ENCODE peak calls at places on chromosomes 2 and 18, in six cellular contexts. N, T, H, P, W and F are unnamed samples.

GRCh38 chr18:48613589-48613988 is 74.8 kb downstream of the CTIF start:
- DNase-seq in N (no peak), T (no peak), H (no peak), P (no peak), W (peak), F (no peak)

GRCh38 chr2:145287686-145288085 is 767.8 kb upstream of the ZEB2 start:
- DNase-seq in N (no peak), T (no peak), H (no peak), P (no peak), W (no peak), F (no peak)

GRCh38 chr18:48017625-48018024 is 87.2 kb upstream of the SMAD2 start:
- DNase-seq in N (no peak), T (no peak), H (peak), P (no peak), W (peak), F (peak)

GRCh38 chr2:88596141-88596830 is 31.0 kb downstream of the EIF2AK3 start:
- DNase-seq in N (peak), T (no peak), H (no peak), P (peak), W (no peak), F (no peak)

GRCh38 chr2:233996436-233996835 is 54.1 kb upstream of the SPP2 start:
- DNase-seq in N (no peak), T (no peak), H (no peak), P (peak), W (peak), F (no peak)

GRCh38 chr2:8659092-8659734 is 22.6 kb upstream of the ID2 start:
- DNase-seq in N (no peak), T (no peak), H (no peak), P (no peak), W (no peak), F (no peak)

GRCh38 chr2:207239222-207239674 is 73.5 kb upstream of the KLF7 start:
- DNase-seq in N (peak), T (no peak), H (peak), P (peak), W (peak), F (peak)

GRCh38 chr2:42722328-42723190 is 41.4 kb downstream of the OXER1 start:
- DNase-seq in N (peak), T (no peak), H (peak), P (peak), W (peak), F (peak)

GRCh38 chr2:157439792-157440186 is 4.1 kb downstream of the CYTIP start:
- DNase-seq in N (no peak), T (peak), H (no peak), P (no peak), W (no peak), F (no peak)

GRCh38 chr18:2847341-2848144 is 737 bp downstream of the EMILIN2 start:
- DNase-seq in N (peak), T (no peak), H (peak), P (peak), W (no peak), F (peak)

GRCh38 chr2:6780765-6781274 is 84.9 kb downstream of the CMPK2 start:
- DNase-seq in N (peak), T (peak), H (peak), P (peak), W (peak), F (peak)

GRCh38 chr2:71646028-71646427 is 192.7 kb downstream of the DYSF start:
- DNase-seq in N (no peak), T (no peak), H (no peak), P (peak), W (peak), F (peak)

GRCh38 chr2:41194235-41194634 is 742.3 kb upstream of the SLC8A1 start:
- DNase-seq in N (no peak), T (no peak), H (no peak), P (peak), W (peak), F (peak)

GRCh38 chr2:160294339-160294803 is 94.3 kb upstream of the ITGB6 start:
- DNase-seq in N (peak), T (no peak), H (peak), P (peak), W (peak), F (peak)

DNA sequence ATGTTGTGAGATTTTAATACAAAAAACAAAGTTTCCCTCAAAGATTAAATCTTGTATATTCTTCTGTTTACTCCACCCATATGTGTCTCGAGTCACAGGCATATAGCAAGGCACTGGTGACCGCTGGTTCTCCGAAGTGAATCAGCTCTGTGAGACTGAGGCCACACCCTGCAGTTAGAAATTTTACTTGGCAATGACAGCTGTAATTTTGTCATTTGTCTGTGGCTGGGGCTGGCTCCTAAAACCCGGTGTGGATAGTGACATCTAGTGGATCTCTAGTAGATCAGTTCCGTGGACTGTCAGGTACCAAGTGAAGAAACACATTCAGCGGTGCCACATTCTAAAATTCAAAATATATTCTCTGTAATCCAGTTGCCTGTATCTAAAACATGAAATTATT is 278.0 kb downstream of the NEDD4L start:
- DNase-seq in N (peak), T (peak), H (peak), P (peak), W (peak), F (peak)
- TF ChIP-seq CTCF in N (peak), T (peak), H (peak), P (peak), W (peak), F (peak)

DNA sequence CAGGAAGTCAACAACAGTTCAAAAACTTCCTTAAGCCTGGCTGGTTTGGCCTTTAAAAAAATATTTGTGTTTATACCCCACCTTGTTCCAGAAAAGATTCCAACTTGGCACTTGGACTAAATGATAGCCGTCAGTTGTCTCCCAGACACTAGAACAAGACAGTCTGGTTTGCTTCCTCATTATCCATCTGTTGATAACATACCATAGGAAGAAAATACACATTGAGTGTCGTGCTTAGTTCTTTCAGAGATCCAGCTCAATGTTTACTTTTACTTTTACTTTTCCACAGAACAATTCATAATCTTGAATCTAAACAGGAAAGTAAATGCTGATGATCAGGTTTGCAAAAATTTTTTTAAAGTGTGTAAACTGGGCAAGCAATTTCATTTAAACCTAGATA is 2.4 kb upstream of the VPS54 start:
- DNase-seq in N (peak), T (no peak), H (no peak), P (no peak), W (peak), F (peak)
- H3K4me3 ChIP-seq in N (no peak), T (no peak), H (no peak), P (no peak), W (no peak), F (peak)

GRCh38 chr2:179355881-179356280 is 91.2 kb upstream of the SESTD1 start:
- DNase-seq in N (no peak), T (no peak), H (no peak), P (no peak), W (peak), F (peak)

GRCh38 chr2:179349670-179350303 is 85.2 kb upstream of the SESTD1 start:
- DNase-seq in N (no peak), T (no peak), H (no peak), P (no peak), W (no peak), F (no peak)

GRCh38 chr2:179354296-179354695 is 89.7 kb upstream of the SESTD1 start:
- DNase-seq in N (no peak), T (no peak), H (no peak), P (no peak), W (no peak), F (no peak)

GRCh38 chr2:179352181-179352580 is 87.5 kb upstream of the SESTD1 start:
- DNase-seq in N (no peak), T (no peak), H (no peak), P (no peak), W (no peak), F (no peak)

DNA sequence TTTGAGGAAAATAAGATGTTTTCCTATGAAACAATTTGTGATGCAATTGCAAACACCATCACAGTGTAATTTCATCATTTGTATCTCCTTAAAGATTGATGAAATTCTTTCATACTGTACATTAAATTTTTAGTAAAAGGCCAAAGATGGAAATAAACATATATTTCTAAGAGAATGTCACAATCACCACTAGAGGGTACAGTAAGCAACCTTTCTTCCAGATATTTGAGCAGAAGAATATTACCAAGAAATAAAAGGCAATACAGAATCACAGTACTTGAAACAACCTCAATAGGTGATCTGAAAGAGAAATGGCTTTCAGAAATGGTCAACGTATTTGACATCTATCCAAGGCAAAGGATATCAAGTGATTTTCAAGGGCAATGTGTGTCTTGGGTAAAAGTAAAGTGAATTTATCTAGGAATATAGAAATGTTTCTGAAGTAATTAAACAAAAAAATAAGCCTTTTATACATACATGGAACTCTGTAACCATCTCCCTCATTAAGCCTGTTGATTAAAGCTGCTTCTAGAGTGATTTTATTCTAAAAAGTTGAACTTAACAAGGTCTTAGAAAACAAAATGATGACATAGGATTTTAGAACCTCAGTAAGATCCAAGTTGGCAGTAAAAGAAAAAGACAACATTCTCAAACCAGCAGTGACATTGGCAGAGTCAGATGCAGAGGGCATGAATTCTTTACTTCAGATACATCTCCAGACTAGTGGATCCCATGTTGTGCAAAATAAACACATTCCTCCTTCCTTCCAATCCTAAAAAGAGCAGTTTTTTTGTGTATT is 90.3 kb upstream of the SESTD1 start:
- DNase-seq in N (no peak), T (peak), H (no peak), P (no peak), W (peak), F (peak)
- TF ChIP-seq CTCF in N (peak), T (peak), H (no peak), P (peak), W (peak), F (peak)

DNA sequence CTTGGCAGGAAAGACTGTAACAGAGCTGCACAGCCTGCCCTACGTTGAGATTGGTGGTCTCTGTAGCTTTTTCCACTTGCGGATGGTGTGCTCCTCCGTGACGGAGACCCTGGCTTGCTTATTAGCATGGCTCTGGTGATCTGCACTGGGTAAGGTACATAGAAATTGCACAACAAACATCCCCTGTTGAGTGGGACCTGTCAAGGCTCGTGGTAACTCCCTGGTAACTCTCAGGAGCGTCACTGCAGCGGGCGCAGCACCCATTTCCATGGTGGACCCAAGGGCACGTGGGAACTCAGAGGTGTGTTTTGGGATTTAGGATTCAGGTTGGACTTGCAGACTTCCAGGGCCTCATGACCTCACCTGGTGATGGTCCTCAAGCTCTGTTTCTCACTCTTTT is 1.1 kb downstream of the TRAF3IP1 start:
- DNase-seq in N (no peak), T (no peak), H (no peak), P (no peak), W (no peak), F (no peak)
- H3K4me3 ChIP-seq in N (no peak), T (peak), H (peak), P (peak), W (peak), F (peak)

GRCh38 chr18:80200171-80200931 is 47.0 kb downstream of the PARD6G start:
- DNase-seq in N (peak), T (no peak), H (no peak), P (no peak), W (peak), F (no peak)
- TF ChIP-seq CTCF in N (peak), T (peak), H (no peak), P (peak), W (peak), F (peak)

DNA sequence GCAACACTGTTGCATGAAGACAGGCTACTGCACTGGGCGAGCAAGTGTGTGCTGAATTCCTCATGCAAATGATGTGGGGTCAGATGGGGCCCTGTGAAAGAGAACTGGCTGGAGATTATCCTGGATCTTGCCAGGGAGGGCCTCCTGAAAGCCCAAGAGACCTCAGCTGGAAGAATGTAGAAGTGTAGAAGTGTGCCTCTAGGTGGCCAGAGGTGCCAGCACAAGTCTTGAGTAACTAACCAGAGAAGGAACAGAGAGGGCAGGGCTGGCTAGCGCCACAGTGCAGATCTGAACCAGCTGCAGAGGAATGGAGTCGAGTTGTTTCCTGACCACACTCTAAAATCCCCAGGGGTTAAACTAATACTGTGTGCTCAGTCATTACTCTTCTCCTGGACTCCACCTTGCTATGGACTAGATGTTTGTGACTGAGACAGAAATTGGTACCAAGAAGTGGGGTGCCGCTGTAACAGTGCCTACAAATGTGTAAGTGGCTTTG is 399.3 kb downstream of the LRATD1 start:
- DNase-seq in N (no peak), T (peak), H (no peak), P (no peak), W (no peak), F (no peak)
- H3K4me3 ChIP-seq in N (no peak), T (no peak), H (no peak), P (no peak), W (no peak), F (no peak)

GRCh38 chr2:135799738-135800137 is 37.2 kb downstream of the LCT start:
- DNase-seq in N (no peak), T (no peak), H (no peak), P (no peak), W (no peak), F (no peak)
- TF ChIP-seq CTCF in N (no peak), T (peak), H (no peak), P (no peak), W (no peak), F (no peak)

DNA sequence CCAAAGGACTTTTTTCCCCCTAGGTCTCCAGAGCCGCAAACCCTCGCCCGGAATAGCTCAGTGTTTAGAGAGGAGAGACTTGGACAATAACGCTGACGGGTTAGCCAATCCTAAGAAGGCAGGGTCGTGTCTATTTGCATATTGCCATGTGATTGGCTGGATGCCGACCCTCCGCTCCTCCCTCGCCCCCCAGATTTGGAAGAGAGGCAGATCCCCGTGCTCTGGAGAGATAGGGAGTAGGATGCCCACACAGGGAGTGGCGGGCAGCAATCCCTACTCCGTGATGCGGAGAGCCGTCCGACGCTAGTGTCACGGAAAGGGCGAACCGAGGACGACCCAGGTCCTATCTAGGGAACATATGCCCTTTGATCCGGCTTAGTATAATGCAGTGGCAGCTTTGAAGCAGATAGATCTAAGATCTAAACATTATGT is 1.4 kb downstream of the WNT6 start:
- DNase-seq in N (peak), T (peak), H (peak), P (peak), W (peak), F (peak)
- H3K4me3 ChIP-seq in N (no peak), T (peak), H (no peak), P (no peak), W (no peak), F (no peak)

DNA sequence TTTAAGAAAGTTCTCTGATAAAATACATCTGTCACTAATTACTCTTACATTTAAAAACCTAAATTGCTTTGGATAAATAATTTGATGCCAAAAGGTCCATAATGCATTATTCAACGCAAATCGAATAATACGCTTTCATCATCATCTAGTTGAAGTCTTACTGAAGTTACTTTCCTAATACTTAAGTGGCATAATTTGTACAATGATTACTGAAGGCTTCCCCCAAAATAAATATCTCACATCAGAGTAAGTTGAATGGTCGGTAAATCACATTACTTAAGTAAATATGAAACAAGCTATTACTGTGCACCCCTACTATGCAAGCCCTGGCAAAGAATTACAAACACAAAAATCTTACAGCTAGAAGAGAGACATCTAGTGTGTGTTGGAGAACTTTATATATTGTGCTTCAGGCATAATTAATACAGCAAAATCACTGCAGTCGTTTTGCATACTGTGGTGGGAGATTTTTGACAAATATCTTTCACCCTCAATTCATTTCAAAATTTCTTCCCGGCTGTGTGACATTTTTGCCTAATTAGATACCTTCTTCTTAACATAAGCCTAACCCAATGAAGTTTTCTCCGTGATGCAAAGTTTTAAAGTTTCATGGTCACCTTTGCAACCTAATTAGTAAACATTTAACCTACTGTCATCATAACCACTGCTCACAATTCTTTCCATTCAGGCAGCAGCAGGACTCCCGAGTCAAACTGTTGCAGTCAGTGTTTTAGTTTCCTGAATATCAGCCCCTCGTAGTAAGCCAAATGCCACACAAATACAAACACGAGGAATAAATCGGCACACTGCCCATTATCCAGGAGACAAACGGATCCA is 106.0 kb upstream of the KCTD1 start:
- DNase-seq in N (no peak), T (no peak), H (no peak), P (no peak), W (no peak), F (no peak)
- TF ChIP-seq CTCF in N (peak), T (peak), H (no peak), P (no peak), W (no peak), F (no peak)

DNA sequence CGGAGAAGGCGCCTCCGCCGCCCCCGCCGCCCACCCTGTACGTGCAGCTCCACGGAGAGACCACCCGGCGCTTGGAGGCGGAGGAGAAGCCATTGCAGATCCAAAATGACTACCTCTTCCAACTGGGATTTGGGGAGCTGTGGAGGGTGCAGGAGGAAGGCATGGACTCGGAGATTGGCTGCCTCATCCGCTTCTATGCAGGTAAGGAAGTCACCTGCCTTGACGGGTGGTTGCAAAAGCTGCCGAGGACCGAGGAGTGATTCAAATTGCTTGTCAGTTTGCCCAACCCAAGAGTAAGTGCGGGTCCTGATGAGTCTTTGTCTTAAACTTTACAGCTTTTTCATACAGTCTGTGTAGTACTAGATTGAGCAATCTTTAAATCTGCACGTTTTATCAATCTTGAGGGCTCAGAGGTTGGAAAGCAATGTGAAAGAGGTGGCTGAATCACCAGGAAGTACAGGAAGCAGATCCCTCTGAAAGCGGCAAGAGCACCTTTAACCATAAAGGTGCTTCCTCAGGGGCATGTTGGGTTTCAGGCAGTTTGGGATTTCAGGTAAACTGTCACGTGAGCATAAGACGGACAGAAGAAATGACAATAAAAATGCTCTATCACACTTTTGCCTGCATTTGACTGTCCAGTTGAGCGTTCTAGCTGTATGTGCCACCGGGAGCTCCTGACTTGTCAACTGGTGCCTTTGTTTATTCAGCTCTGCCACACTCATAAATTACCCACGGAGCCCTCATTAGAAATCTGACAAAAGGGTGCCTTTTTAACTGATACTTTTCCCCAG is 1.9 kb downstream of the PHLPP1 start:
- DNase-seq in N (peak), T (peak), H (peak), P (peak), W (peak), F (peak)
- H3K4me3 ChIP-seq in N (peak), T (peak), H (peak), P (peak), W (peak), F (peak)